ENCODE peak calls at places on chromosomes 2 and 18, in four cellular contexts. One of them, this sample, is unnamed.

GRCh38 chr18:3495691-3496090 is 45.7 kb downstream of the TGIF1 start:
- DNase-seq in ovary: no peak
- DNase-seq in COR-L47: no peak
- DNase-seq in lower lobe of right lung: no peak
- DNase-seq in this sample: no peak

GRCh38 chr18:23887493-23887892 is 127.1 kb upstream of the TTC39C start:
- DNase-seq in COR-L47: peak
- DNase-seq in lower lobe of right lung: no peak
- DNase-seq in ovary: peak
- DNase-seq in this sample: no peak

GRCh38 chr2:217262916-217263315 is 403.1 kb upstream of the TNP1 start:
- DNase-seq in ovary: no peak
- DNase-seq in COR-L47: no peak
- DNase-seq in lower lobe of right lung: no peak
- DNase-seq in this sample: no peak

GRCh38 chr18:49061239-49061905 is 110.6 kb upstream of the SMAD7 start:
- DNase-seq in COR-L47: no peak
- DNase-seq in lower lobe of right lung: no peak
- DNase-seq in ovary: no peak
- DNase-seq in this sample: no peak

GRCh38 chr18:52442686-52443085 is 102.7 kb downstream of the DCC start:
- DNase-seq in ovary: no peak
- DNase-seq in lower lobe of right lung: no peak
- DNase-seq in COR-L47: no peak
- DNase-seq in this sample: no peak

GRCh38 chr2:72892506-72893173 is 5.4 kb downstream of the SPR start:
- DNase-seq in ovary: peak
- DNase-seq in lower lobe of right lung: peak
- DNase-seq in COR-L47: peak
- DNase-seq in this sample: peak

GRCh38 chr2:200687938-200688920 is 102.4 kb downstream of the AOX1 start:
- DNase-seq in COR-L47: no peak
- DNase-seq in lower lobe of right lung: no peak
- DNase-seq in ovary: no peak
- DNase-seq in this sample: no peak

GRCh38 chr2:26913599-26914285 is 56.7 kb upstream of the MAPRE3 start:
- DNase-seq in ovary: no peak
- DNase-seq in lower lobe of right lung: no peak
- DNase-seq in COR-L47: no peak
- DNase-seq in this sample: peak

GRCh38 chr2:44186800-44187199 is 18.1 kb downstream of the PPM1B start:
- DNase-seq in lower lobe of right lung: no peak
- DNase-seq in COR-L47: no peak
- DNase-seq in ovary: no peak
- DNase-seq in this sample: no peak

GRCh38 chr18:45290364-45290763 is 324.9 kb upstream of the SLC14A2 start:
- DNase-seq in lower lobe of right lung: no peak
- DNase-seq in COR-L47: no peak
- DNase-seq in ovary: no peak
- DNase-seq in this sample: no peak

GRCh38 chr2:127067620-127068350 is 39.2 kb downstream of the BIN1 start:
- DNase-seq in COR-L47: no peak
- DNase-seq in ovary: peak
- DNase-seq in lower lobe of right lung: peak
- DNase-seq in this sample: peak

GRCh38 chr2:220347661-220348060 is 720.2 kb downstream of the SLC4A3 start:
- DNase-seq in ovary: no peak
- DNase-seq in COR-L47: no peak
- DNase-seq in lower lobe of right lung: no peak
- DNase-seq in this sample: no peak

GRCh38 chr2:233535276-233535675 is 31.3 kb downstream of the USP40 start:
- DNase-seq in ovary: no peak
- DNase-seq in COR-L47: no peak
- DNase-seq in lower lobe of right lung: no peak
- DNase-seq in this sample: no peak

GRCh38 chr2:72778410-72778809 is 47.4 kb downstream of the EXOC6B start:
- DNase-seq in ovary: no peak
- DNase-seq in COR-L47: no peak
- DNase-seq in lower lobe of right lung: no peak
- DNase-seq in this sample: peak

GRCh38 chr2:65554765-65555561 is 122.6 kb upstream of the SPRED2 start:
- DNase-seq in lower lobe of right lung: no peak
- DNase-seq in ovary: no peak
- DNase-seq in COR-L47: no peak
- DNase-seq in this sample: peak

GRCh38 chr2:72988041-72988440 is 70.7 kb downstream of the EMX1 start:
- DNase-seq in COR-L47: no peak
- DNase-seq in lower lobe of right lung: peak
- DNase-seq in ovary: no peak
- DNase-seq in this sample: no peak

GRCh38 chr18:11251229-11251890 is 102.0 kb upstream of the PIEZO2 start:
- DNase-seq in ovary: no peak
- DNase-seq in lower lobe of right lung: no peak
- DNase-seq in COR-L47: no peak
- DNase-seq in this sample: peak

GRCh38 chr2:9441556-9441955 is 18.1 kb downstream of the CPSF3 start:
- DNase-seq in COR-L47: no peak
- DNase-seq in ovary: no peak
- DNase-seq in lower lobe of right lung: no peak
- DNase-seq in this sample: no peak

GRCh38 chr2:201472411-201472810 is 20.9 kb downstream of the STRADB start:
- DNase-seq in lower lobe of right lung: no peak
- DNase-seq in COR-L47: no peak
- DNase-seq in ovary: no peak
- DNase-seq in this sample: no peak

This sample was measured in kidney tubule cell.